ENCODE peak calls at places on chromosome 17, in seven cellular contexts. Q is HCEC 1CT; F is DMS153; X is CD4-positive, alpha-beta memory T cell; A is stimulated activated CD8-positive, alpha-beta memory T cell treated with anti-CD3 and anti-CD28 coated beads, Interleukin-15, amount 100 ng/mL, for 1 hour; N is CD8-positive, alpha-beta memory T cell; D is choroid plexus epithelial cell. C is an unnamed sample.

GRCh38 chr17:77645441-77646430 is 312.8 kb upstream of the TNRC6C start:
- DNase-seq in D (peak), A (peak), F (no peak), Q (no peak), X (peak), N (peak), C (peak)

GRCh38 chr17:59178266-59178665 is 22.7 kb downstream of the PRR11 start:
- DNase-seq in N (no peak), F (no peak), X (no peak), D (no peak), A (no peak), Q (no peak), C (no peak)

GRCh38 chr17:50114849-50115357 is 15.1 kb downstream of the SAMD14 start:
- DNase-seq in F (peak), D (peak), X (peak), Q (peak), A (no peak), N (no peak), C (peak)

GRCh38 chr17:57354669-57355068 is 98.3 kb downstream of the MSI2 start:
- DNase-seq in D (no peak), F (no peak), N (no peak), X (no peak), Q (no peak), A (no peak), C (no peak)

GRCh38 chr17:40722146-40722720 is 18.7 kb upstream of the KRT24 start:
- DNase-seq in A (no peak), Q (no peak), N (no peak), D (no peak), X (no peak), F (no peak), C (no peak)

GRCh38 chr17:80259642-80260535 is 763 bp upstream of the RNF213 start:
- DNase-seq in N (peak), F (no peak), Q (peak), D (peak), X (peak), A (no peak), C (peak)

GRCh38 chr17:83186226-83186625 is 106.8 kb downstream of the METRNL start:
- DNase-seq in X (no peak), D (no peak), F (no peak), N (no peak), Q (no peak), A (no peak), C (no peak)

GRCh38 chr17:50189396-50190277 is 11.8 kb downstream of the COL1A1 start:
- DNase-seq in F (no peak), X (no peak), A (no peak), D (peak), N (no peak), Q (no peak), C (peak)

GRCh38 chr17:48025040-48025903 is 12.3 kb downstream of the COPZ2 start:
- DNase-seq in F (peak), Q (peak), D (peak), X (peak), N (peak), A (peak), C (peak)

GRCh38 chr17:29344201-29344856 is 45.8 kb upstream of the TAOK1 start:
- DNase-seq in Q (no peak), A (no peak), X (no peak), N (no peak), F (no peak), D (peak), C (no peak)

GRCh38 chr17:8408371-8408770 is 10.7 kb upstream of the RNF222 start:
- DNase-seq in Q (no peak), A (no peak), D (no peak), N (no peak), F (no peak), X (no peak), C (no peak)

GRCh38 chr17:27952366-27952765 is 59.2 kb upstream of the LYRM9 start:
- DNase-seq in A (no peak), D (no peak), X (no peak), N (no peak), Q (no peak), F (no peak), C (no peak)

GRCh38 chr17:55238931-55239297 is 25.8 kb upstream of the HLF start:
- DNase-seq in N (no peak), A (no peak), Q (no peak), D (peak), X (no peak), F (peak), C (no peak)

GRCh38 chr17:35627417-35627816 is 40.3 kb downstream of the AP2B1 start:
- DNase-seq in X (no peak), F (no peak), Q (no peak), A (no peak), N (no peak), D (no peak), C (no peak)

GRCh38 chr17:42553866-42554249 is 1.1 kb downstream of the HSD17B1 start:
- DNase-seq in X (no peak), N (no peak), F (no peak), Q (no peak), D (no peak), A (no peak), C (no peak)

GRCh38 chr17:15092261-15092660 is 172.9 kb downstream of the PMP22 start:
- DNase-seq in F (no peak), A (no peak), N (no peak), D (no peak), X (no peak), Q (no peak), C (no peak)